ENCODE peak calls at places on chromosomes 4 and X, in nine cellular contexts. I is pancreas, H is adrenal gland, X is testis, N is right lobe of liver, U is sigmoid colon, Y is hepatocyte, V is prostate gland, T is colonic mucosa. B is an unnamed sample.
A peak's percentile ranks its signal among the peaks of the same experiment; 100 is the strongest.

GRCh38 chr4:7368296-7368695 is 66.4 kb downstream of the PSAPL1 start:
- DNase-seq in I (peak; percentile 39), H (no peak), X (no peak), N (no peak), U (peak; percentile 29), Y (no peak), V (no peak), T (no peak), B (no peak)

GRCh38 chr4:138979742-138980141 is 35.8 kb upstream of the NOCT start:
- DNase-seq in I (no peak), H (peak; percentile 26), X (no peak), N (no peak), U (no peak), Y (no peak), V (no peak), T (no peak), B (no peak)

GRCh38 chr4:101464596-101464995 is 117.3 kb upstream of the PPP3CA start:
- DNase-seq in I (no peak), H (no peak), X (no peak), N (no peak), U (no peak), Y (no peak), V (no peak), T (no peak), B (no peak)

GRCh38 chr4:105741548-105741947 is 33.0 kb downstream of the GSTCD start:
- DNase-seq in I (no peak), H (no peak), X (no peak), N (no peak), U (no peak), Y (no peak), V (no peak), T (no peak), B (no peak)

GRCh38 chrX:45621356-45622041 is 420.8 kb upstream of the DIPK2B start:
- DNase-seq in I (no peak), H (no peak), X (no peak), N (no peak), U (no peak), Y (no peak), V (no peak), T (no peak), B (no peak)

GRCh38 chr4:153114771-153115321 is 89.4 kb upstream of the TRIM2 start:
- DNase-seq in I (no peak), H (peak; percentile 56), X (no peak), N (no peak), U (no peak), Y (peak; percentile 29), V (no peak), T (no peak), B (no peak)

GRCh38 chr4:5812506-5813229 is 80.2 kb downstream of the CRMP1 start:
- DNase-seq in I (no peak), H (peak; percentile 44), X (peak; percentile 19), N (no peak), U (peak; percentile 64), Y (peak; percentile 84), V (peak; percentile 11), T (peak; percentile 30), B (peak; percentile 59)

GRCh38 chr4:163587867-163588266 is 93.4 kb downstream of the TMA16 start:
- DNase-seq in I (no peak), H (no peak), X (no peak), N (no peak), U (no peak), Y (no peak), V (no peak), T (no peak), B (peak; percentile 14)

GRCh38 chr4:48944252-48944651 is 37.7 kb upstream of the OCIAD2 start:
- DNase-seq in I (no peak), H (no peak), X (no peak), N (no peak), U (no peak), Y (no peak), V (no peak), T (peak; percentile 25), B (no peak)

GRCh38 chrX:133215747-133216146 is 2.4 kb downstream of the TFDP3 start:
- DNase-seq in I (no peak), H (no peak), X (peak; percentile 30), N (no peak), U (no peak), Y (peak; percentile 48), V (no peak), T (peak; percentile 27), B (no peak)

GRCh38 chr4:82076809-82077208 is 297.0 kb downstream of the HNRNPD start:
- DNase-seq in I (no peak), H (no peak), X (no peak), N (no peak), U (no peak), Y (no peak), V (no peak), T (no peak), B (no peak)

GRCh38 chrX:134821370-134821769 is 163.1 kb upstream of the PLAC1 start:
- DNase-seq in I (no peak), H (peak; percentile 25), X (no peak), N (no peak), U (no peak), Y (no peak), V (no peak), T (no peak), B (peak; percentile 26)

GRCh38 chrX:131987252-131987651 is 35.9 kb upstream of the STK26 start:
- DNase-seq in I (no peak), H (no peak), X (no peak), N (no peak), U (no peak), Y (no peak), V (no peak), T (no peak), B (no peak)

GRCh38 chr4:3291969-3292570 is 751 bp upstream of the RGS12 start:
- DNase-seq in I (peak; percentile 84), H (peak; percentile 79), X (peak; percentile 44), N (peak; percentile 81), U (peak; percentile 82), Y (peak; percentile 80), V (peak; percentile 69), T (peak; percentile 78), B (peak; percentile 60)

GRCh38 chr4:145177906-145178538 is 2.4 kb downstream of the OTUD4 start:
- DNase-seq in I (no peak), H (peak; percentile 37), X (no peak), N (no peak), U (no peak), Y (peak; percentile 10), V (no peak), T (peak; percentile 40), B (no peak)

GRCh38 chrX:136268051-136269048 is 17.1 kb upstream of the MAP7D3 start:
- DNase-seq in I (no peak), H (peak; percentile 40), X (peak; percentile 40), N (no peak), U (no peak), Y (peak; percentile 44), V (peak; percentile 4), T (peak; percentile 47), B (peak; percentile 29)

GRCh38 chr4:145722561-145722960 is 42.6 kb downstream of the C4orf51 start:
- DNase-seq in I (no peak), H (no peak), X (no peak), N (no peak), U (no peak), Y (no peak), V (no peak), T (no peak), B (no peak)

GRCh38 chr4:141730805-141731204 is 94.4 kb downstream of the IL15 start:
- DNase-seq in I (no peak), H (no peak), X (no peak), N (no peak), U (no peak), Y (no peak), V (no peak), T (no peak), B (no peak)

GRCh38 chrX:56728321-56728720 is 722 bp upstream of the NBDY start:
- DNase-seq in I (no peak), H (no peak), X (no peak), N (no peak), U (no peak), Y (no peak), V (no peak), T (no peak), B (no peak)

GRCh38 chr4:83276299-83277040 is 8.1 kb downstream of the COQ2 start:
- DNase-seq in I (no peak), H (no peak), X (no peak), N (no peak), U (no peak), Y (no peak), V (no peak), T (no peak), B (no peak)

GRCh38 chr4:37892641-37893040 is 1.8 kb downstream of the TBC1D1 start:
- DNase-seq in I (no peak), H (no peak), X (no peak), N (no peak), U (no peak), Y (no peak), V (no peak), T (no peak), B (no peak)

GRCh38 chr4:159860945-159861344 is 758.1 kb downstream of the RAPGEF2 start:
- DNase-seq in I (no peak), H (no peak), X (no peak), N (no peak), U (no peak), Y (no peak), V (no peak), T (no peak), B (no peak)

GRCh38 chrX:43850612-43851011 is 31.6 kb downstream of the MAOB start:
- DNase-seq in I (no peak), H (no peak), X (no peak), N (no peak), U (no peak), Y (no peak), V (no peak), T (no peak), B (no peak)
- H3K36me3 ChIP-seq in I (no peaks in the 10 kb centered on the region), H (no peaks in the 10 kb centered on the region), X (no peaks in the 10 kb centered on the region), N (no peaks in the 10 kb centered on the region), U (no peaks in the 10 kb centered on the region), Y (no peaks in the 10 kb centered on the region), V (no peaks in the 10 kb centered on the region), T (no peaks in the 10 kb centered on the region), B (no peaks in the 10 kb centered on the region)

GRCh38 chrX:68719904-68720614 is 72.6 kb downstream of the STARD8 start:
- DNase-seq in I (no peak), H (no peak), X (no peak), N (no peak), U (peak; percentile 48), Y (no peak), V (peak; percentile 7), T (no peak), B (no peak)
- TF ChIP-seq CTCF in I (no peak), H (no peak), X (peak; percentile 11), N (peak; percentile 15), U (no peak), Y (no peak), V (no peak), T (no peak), B (peak; percentile 44)

GRCh38 chrX:155389634-155390033 is 7.7 kb downstream of the F8A2 start:
- DNase-seq in I (no peak), H (no peak), X (no peak), N (no peak), U (no peak), Y (no peak), V (no peak), T (no peak), B (no peak)
- H3K9me3 ChIP-seq in I (no peaks in the 10 kb centered on the region), H (no peaks in the 10 kb centered on the region), X (no peaks in the 10 kb centered on the region), N (no peaks in the 10 kb centered on the region), U (no peaks in the 10 kb centered on the region), Y (peaks cover 4% of the 10 kb centered on the region), V (no peaks in the 10 kb centered on the region), T (no peaks in the 10 kb centered on the region), B (no peaks in the 10 kb centered on the region)

DNA sequence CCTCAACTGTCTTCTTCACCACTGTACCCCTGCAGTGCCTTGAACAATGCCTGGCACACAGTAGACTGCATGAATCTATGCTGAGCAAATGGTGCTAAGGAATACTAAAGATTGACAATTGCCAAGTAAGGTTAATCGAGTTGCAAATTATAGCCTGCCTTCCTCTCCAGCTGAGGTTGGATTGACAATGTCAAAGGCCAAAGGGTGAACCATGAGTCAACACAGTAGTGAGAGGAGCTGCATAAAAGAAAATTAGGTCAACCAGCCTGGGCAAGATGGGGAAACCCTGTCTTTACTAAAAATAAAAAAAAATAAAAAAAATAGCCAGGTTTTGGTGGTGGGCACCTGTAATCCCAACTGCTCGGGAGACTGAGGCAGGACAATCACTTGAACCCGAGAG is 97.1 kb upstream of the BMPR1B start:
- DNase-seq in I (no peak), H (no peak), X (no peak), N (no peak), U (no peak), Y (no peak), V (no peak), T (no peak), B (no peak)
- H3K36me3 ChIP-seq in I (no peaks in the 10 kb centered on the region), H (peaks cover 14% of the 10 kb centered on the region), X (no peaks in the 10 kb centered on the region), N (peaks cover 22% of the 10 kb centered on the region), U (peaks cover 40% of the 10 kb centered on the region), Y (peaks cover 4% of the 10 kb centered on the region), V (no peaks in the 10 kb centered on the region), T (peaks cover 8% of the 10 kb centered on the region), B (no peaks in the 10 kb centered on the region)

B was measured in WERI-Rb-1.